ENCODE peak calls at places on chromosomes 4 and X, in nine cellular contexts. J is pancreas, B is astrocyte, K is right cardiac atrium, X is fibroblast of lung, A is suprapubic skin, N is BE2C, H is body of pancreas, I is lung. P is an unnamed sample. For H3K4me1, the result is how much of the 10 kb centered on the place peaks cover.

GRCh38 chr4:81207793-81208192 is 7.2 kb downstream of the PRKG2 start:
- DNase-seq in J (no peak), B (peak), K (no peak), X (peak), A (no peak), N (no peak), H (no peak), I (no peak), P (peak)

GRCh38 chrX:45232139-45232538 is 31.5 kb upstream of the DIPK2B start:
- DNase-seq in J (no peak), B (no peak), K (no peak), X (no peak), A (no peak), N (no peak), H (no peak), I (no peak), P (no peak)

GRCh38 chr4:152545088-152545487 is 9.2 kb upstream of the FBXW7 start:
- DNase-seq in J (no peak), B (no peak), K (no peak), X (no peak), A (no peak), N (no peak), H (no peak), I (no peak), P (no peak)

GRCh38 chr4:102518703-102519131 is 17.6 kb downstream of the NFKB1 start:
- DNase-seq in J (no peak), B (no peak), K (no peak), X (no peak), A (no peak), N (no peak), H (peak), I (no peak), P (no peak)

GRCh38 chrX:24979081-24979480 is 36.7 kb downstream of the ARX start:
- DNase-seq in J (no peak), B (no peak), K (no peak), X (no peak), A (no peak), N (no peak), H (no peak), I (no peak), P (no peak)

GRCh38 chr4:101282076-101282844 is 65.1 kb downstream of the PPP3CA start:
- DNase-seq in J (no peak), B (no peak), K (peak), X (no peak), A (no peak), N (no peak), H (no peak), I (no peak), P (no peak)

GRCh38 chrX:70434914-70435586 is 9.6 kb upstream of the DLG3 start:
- DNase-seq in J (no peak), B (peak), K (peak), X (peak), A (no peak), N (no peak), H (peak), I (no peak), P (no peak)

GRCh38 chrX:10111364-10112148 is 45.2 kb upstream of the CLCN4 start:
- DNase-seq in J (no peak), B (no peak), K (peak), X (no peak), A (no peak), N (no peak), H (no peak), I (no peak), P (peak)

GRCh38 chr4:107600456-107600855 is 119.6 kb downstream of the PAPSS1 start:
- DNase-seq in J (no peak), B (peak), K (no peak), X (no peak), A (no peak), N (no peak), H (no peak), I (no peak), P (no peak)

GRCh38 chr4:144709793-144710525 is 64.0 kb downstream of the HHIP start:
- DNase-seq in J (no peak), B (peak), K (no peak), X (no peak), A (no peak), N (no peak), H (no peak), I (no peak), P (no peak)

GRCh38 chr4:680931-681645 is 6.7 kb downstream of the MYL5 start:
- DNase-seq in J (no peak), B (no peak), K (peak), X (peak), A (peak), N (peak), H (peak), I (no peak), P (no peak)

GRCh38 chr4:679571-680083 is 5.3 kb downstream of the MYL5 start:
- DNase-seq in J (no peak), B (no peak), K (no peak), X (no peak), A (no peak), N (no peak), H (no peak), I (no peak), P (no peak)

GRCh38 chr4:681736-682451 is 7.1 kb downstream of the SLC49A3 start:
- DNase-seq in J (no peak), B (no peak), K (peak), X (no peak), A (peak), N (peak), H (peak), I (peak), P (peak)

GRCh38 chr4:680091-680490 is 5.7 kb downstream of the MYL5 start:
- DNase-seq in J (no peak), B (no peak), K (peak), X (no peak), A (no peak), N (no peak), H (no peak), I (no peak), P (no peak)

GRCh38 chr4:680565-680930 is 6.2 kb downstream of the MYL5 start:
- DNase-seq in J (no peak), B (no peak), K (peak), X (no peak), A (peak), N (no peak), H (no peak), I (no peak), P (no peak)
- H3K4me3 ChIP-seq in J (no peak), B (peak), K (peak), X (no peak), A (peak), N (peak), H (no peak), I (no peak), P (peak)

GRCh38 chrX:139969286-139969685 is 4.0 kb upstream of the CXorf66 start:
- DNase-seq in J (no peak), B (no peak), K (no peak), X (no peak), A (no peak), N (no peak), H (no peak), I (no peak), P (no peak)
- H3K4me1 ChIP-seq in J (under half), B (under half), K (under half), X (under half), A (under half), N (under half), H (under half), I (under half), P (under half)

DNA sequence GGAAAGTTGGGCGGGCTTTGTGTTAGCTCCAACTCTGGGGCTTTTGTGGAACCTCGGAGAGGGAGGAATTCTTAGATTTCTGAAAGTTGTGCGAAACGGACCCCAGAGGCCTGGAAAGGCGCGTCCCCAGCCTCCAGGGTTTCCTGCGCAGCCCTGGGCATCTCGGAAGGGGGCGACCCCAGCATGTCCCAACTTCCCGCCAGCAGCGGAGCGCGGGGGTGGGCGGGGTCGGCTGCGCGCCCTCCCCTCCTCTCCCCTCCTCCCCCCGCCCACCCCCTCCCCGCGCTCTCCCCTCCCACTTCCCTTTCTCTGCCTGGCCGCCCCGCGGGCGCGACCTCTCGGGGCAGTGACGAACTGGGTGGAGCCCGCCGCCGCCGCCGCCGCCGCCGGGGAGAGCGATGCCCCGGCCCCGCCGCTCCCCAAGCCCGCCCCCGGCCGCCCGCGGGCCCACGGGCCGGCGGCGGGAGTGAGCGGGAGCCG is 16.8 kb downstream of the PTTG2 start:
- DNase-seq in J (peak), B (peak), K (peak), X (peak), A (peak), N (peak), H (peak), I (peak), P (peak)
- H3K4me3 ChIP-seq in J (peak), B (peak), K (peak), X (peak), A (peak), N (peak), H (peak), I (peak), P (peak)

GRCh38 chr4:128543726-128544125 is 256.1 kb upstream of the PGRMC2 start:
- DNase-seq in J (no peak), B (no peak), K (no peak), X (no peak), A (no peak), N (no peak), H (no peak), I (no peak), P (no peak)
- H3K4me1 ChIP-seq in J (under half), B (under half), K (under half), X (under half), A (under half), N (under half), H (under half), I (under half), P (under half)

GRCh38 chr4:119297795-119298194 is 24.1 kb downstream of the FABP2 start:
- DNase-seq in J (no peak), B (no peak), K (no peak), X (no peak), A (no peak), N (no peak), H (no peak), I (no peak), P (no peak)
- H3K4me3 ChIP-seq in J (no peak), B (peak), K (peak), X (peak), A (no peak), N (no peak), H (no peak), I (no peak), P (no peak)

DNA sequence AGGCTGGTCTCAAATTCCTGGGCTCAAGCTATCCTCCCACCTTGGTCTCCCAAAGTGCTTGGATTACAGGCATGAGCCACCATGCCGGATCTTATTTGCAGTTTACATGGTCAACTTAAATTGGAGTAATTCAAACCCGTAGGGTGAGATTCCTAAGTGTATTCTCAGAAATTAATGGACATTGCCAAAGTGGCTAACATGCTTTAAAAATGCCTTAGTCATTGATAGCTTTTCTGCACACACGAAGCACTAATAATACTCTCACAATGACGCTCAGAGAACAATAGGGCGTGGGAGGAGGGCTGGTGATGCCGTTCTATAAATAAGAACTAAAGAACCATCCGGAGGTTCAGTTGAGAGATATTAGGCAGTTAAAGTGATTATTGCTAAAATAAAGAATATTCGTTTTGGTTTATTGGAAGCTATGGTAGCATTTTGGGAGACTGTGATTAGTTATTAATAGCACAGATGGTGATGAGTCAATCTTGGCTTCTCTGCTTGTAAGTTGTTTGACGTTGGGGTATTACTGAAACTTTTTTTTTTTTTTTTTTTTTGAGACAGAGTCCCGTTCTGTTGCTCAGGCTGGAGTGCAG is 79.1 kb downstream of the TRAPPC11 start:
- DNase-seq in J (no peak), B (peak), K (no peak), X (no peak), A (no peak), N (no peak), H (no peak), I (no peak), P (no peak)
- H3K4me1 ChIP-seq in J (under half), B (under half), K (under half), X (under half), A (under half), N (under half), H (under half), I (under half), P (under half)

DNA sequence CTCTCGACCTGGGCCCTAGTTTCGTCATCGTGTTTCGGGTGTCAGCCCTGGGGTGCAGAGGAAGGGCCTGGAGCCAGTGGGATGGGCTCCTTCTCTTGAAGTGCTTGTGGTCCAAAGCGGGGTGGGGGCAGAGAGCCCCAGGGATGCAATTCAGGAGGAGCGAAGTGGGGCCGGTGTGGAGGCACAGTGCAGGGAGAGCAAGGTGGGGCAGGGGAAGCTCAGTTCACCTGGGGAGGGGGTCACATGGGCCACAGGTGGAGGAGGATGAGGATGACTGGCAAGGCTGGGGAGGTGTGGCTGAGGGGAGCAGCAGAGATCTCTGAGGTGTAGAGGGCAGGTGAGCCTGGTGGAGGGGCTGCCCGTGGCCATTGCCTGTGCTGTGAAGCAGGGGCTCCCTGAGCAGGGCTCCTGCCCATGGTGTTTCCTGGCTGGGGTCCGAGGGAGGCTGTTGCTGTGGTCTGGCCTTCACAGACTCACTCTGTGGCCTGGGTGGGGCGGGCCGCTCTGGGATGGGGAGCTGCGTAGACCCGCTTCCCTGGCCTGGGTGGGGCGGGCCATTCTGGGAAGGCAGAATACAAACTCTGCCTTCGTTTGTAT is 6.9 kb downstream of the SORCS2 start:
- DNase-seq in J (no peak), B (no peak), K (peak), X (no peak), A (peak), N (peak), H (no peak), I (no peak), P (no peak)
- H3K4me3 ChIP-seq in J (no peak), B (no peak), K (no peak), X (no peak), A (no peak), N (no peak), H (no peak), I (no peak), P (no peak)